ENCODE peak calls at places on chromosomes 3 and 15, in ten cellular contexts. T is amygdala; R is NCI-H2171 treated with DMSO at 0.1 percent for 48 hours; V is activated CD8-positive, alpha-beta memory T cell treated with anti-CD3 and anti-CD28 coated beads for 24 hours; W is K562; P is activated CD4-positive, alpha-beta T cell treated with anti-CD3 and anti-CD28 coated beads, Interleukin-2, amount 50 U/mL, for 1 hour; Q is sigmoid colon; G is HuH-7.5; F is GM13976; E is dermis microvascular lymphatic vessel endothelial cell. U is an unnamed sample.

GRCh38 chr3:171000281-171000680 is 26.2 kb downstream of the SLC2A2 start:
- DNase-seq in P (no peak), T (no peak), V (no peak), E (peak), F (no peak), R (no peak), Q (no peak), W (no peak), G (no peak), U (no peak)

GRCh38 chr3:10817506-10817905 is 1.5 kb downstream of the SLC6A11 start:
- DNase-seq in F (no peak), P (no peak), W (no peak), R (no peak), T (no peak), V (no peak), Q (no peak), E (no peak), G (peak), U (no peak)

GRCh38 chr3:119294889-119295769 is 946 bp downstream of the ARHGAP31 start:
- DNase-seq in P (peak), T (no peak), F (peak), W (no peak), Q (peak), E (peak), V (peak), G (peak), R (peak), U (peak)

GRCh38 chr3:184635126-184635525 is 73.5 kb downstream of the EPHB3 start:
- DNase-seq in T (no peak), F (no peak), R (peak), W (no peak), V (no peak), Q (no peak), G (no peak), P (no peak), E (no peak), U (no peak)

GRCh38 chr3:84962460-84962859 is 3.7 kb downstream of the CADM2 start:
- DNase-seq in F (no peak), E (no peak), Q (no peak), T (no peak), P (no peak), V (no peak), W (no peak), R (no peak), G (no peak), U (no peak)

GRCh38 chr15:57375827-57376694 is at the start of gene CGNL1:
- DNase-seq in T (peak), E (peak), Q (peak), P (no peak), W (peak), G (peak), V (no peak), F (peak), R (no peak), U (no peak)

GRCh38 chr15:70974004-70974832 is 81.6 kb downstream of the LRRC49 start:
- DNase-seq in E (peak), F (no peak), R (no peak), V (no peak), W (no peak), Q (no peak), P (no peak), G (no peak), T (no peak), U (no peak)

GRCh38 chr3:126554560-126555525 is 3.9 kb downstream of the C3orf22 start:
- DNase-seq in E (no peak), G (no peak), T (no peak), V (peak), P (no peak), W (no peak), R (no peak), Q (peak), F (peak), U (peak)

GRCh38 chr3:139358857-139359562 is 15.2 kb downstream of the MRPS22 start:
- DNase-seq in Q (no peak), E (peak), V (no peak), R (peak), F (no peak), G (no peak), P (no peak), W (no peak), T (no peak), U (no peak)

GRCh38 chr3:173911446-173911845 is 513.9 kb downstream of the NLGN1 start:
- DNase-seq in T (peak), E (no peak), P (no peak), F (no peak), Q (no peak), V (no peak), R (no peak), W (no peak), G (no peak), U (no peak)

GRCh38 chr3:48708481-48708889 is 8.5 kb downstream of the IP6K2 start:
- DNase-seq in F (no peak), P (no peak), Q (no peak), G (no peak), R (no peak), W (no peak), T (no peak), V (no peak), E (no peak), U (no peak)

GRCh38 chr3:87206070-87206469 is 21.0 kb upstream of the CHMP2B start:
- DNase-seq in W (no peak), P (no peak), R (no peak), G (no peak), F (no peak), E (no peak), Q (no peak), T (no peak), V (no peak), U (no peak)

GRCh38 chr15:90021108-90021507 is 20.0 kb downstream of the ZNF710 start:
- DNase-seq in Q (peak), V (no peak), P (no peak), R (no peak), W (no peak), F (no peak), G (no peak), E (no peak), T (no peak), U (no peak)

GRCh38 chr3:10960264-10960663 is 32.3 kb upstream of the SLC6A1 start:
- DNase-seq in Q (no peak), G (no peak), F (no peak), E (no peak), R (no peak), P (no peak), V (no peak), W (no peak), T (no peak), U (no peak)

GRCh38 chr15:58274885-58275284 is 136.7 kb downstream of the AQP9 start:
- DNase-seq in Q (no peak), E (no peak), W (no peak), F (no peak), P (no peak), R (no peak), V (no peak), T (no peak), G (no peak), U (no peak)

GRCh38 chr3:183895296-183895695 is 10.6 kb upstream of the PARL start:
- DNase-seq in P (peak), E (peak), R (peak), Q (no peak), G (peak), W (peak), T (no peak), F (peak), V (no peak), U (no peak)

GRCh38 chr3:69787436-69788168 is 48.3 kb downstream of the MITF start:
- DNase-seq in V (no peak), Q (no peak), F (no peak), G (no peak), P (no peak), R (no peak), T (no peak), W (no peak), E (peak), U (no peak)

GRCh38 chr15:27797765-27798164 is 301.4 kb downstream of the OCA2 start:
- DNase-seq in F (no peak), W (no peak), E (no peak), T (no peak), V (no peak), G (no peak), P (no peak), R (no peak), Q (no peak), U (no peak)

GRCh38 chr15:52808996-52809395 is 18.9 kb upstream of the ONECUT1 start:
- DNase-seq in V (no peak), T (no peak), E (no peak), Q (no peak), G (no peak), R (no peak), W (no peak), F (no peak), P (no peak), U (no peak)

GRCh38 chr3:107841864-107842263 is 249.0 kb downstream of the CD47 start:
- DNase-seq in P (no peak), Q (no peak), G (no peak), F (no peak), T (no peak), E (no peak), W (no peak), V (no peak), R (no peak), U (no peak)

GRCh38 chr3:133384331-133385027 is 15.4 kb upstream of the BFSP2 start:
- DNase-seq in T (peak), G (peak), Q (no peak), V (no peak), E (peak), F (peak), W (peak), R (peak), P (no peak), U (no peak)

GRCh38 chr3:13705051-13705450 is 156.1 kb downstream of the FBLN2 start:
- DNase-seq in Q (peak), E (no peak), T (no peak), R (no peak), G (no peak), V (no peak), W (no peak), P (no peak), F (no peak), U (peak)

GRCh38 chr15:25678498-25678865 is 184.6 kb downstream of the ATP10A start:
- DNase-seq in G (no peak), E (no peak), P (no peak), F (no peak), R (no peak), T (no peak), Q (peak), W (no peak), V (no peak), U (no peak)

GRCh38 chr3:39809181-39809994 is at the start of gene MYRIP:
- DNase-seq in R (peak), G (peak), Q (peak), T (peak), F (peak), V (no peak), W (peak), P (no peak), E (peak), U (no peak)

GRCh38 chr15:35329521-35329921 is 216.4 kb downstream of the DPH6 start:
- DNase-seq in E (peak), Q (no peak), W (no peak), R (no peak), T (no peak), P (no peak), F (no peak), G (no peak), V (no peak), U (no peak)

GRCh38 chr3:9201278-9201677 is 48.2 kb downstream of the SRGAP3 start:
- DNase-seq in G (no peak), F (no peak), P (no peak), Q (no peak), E (no peak), W (no peak), V (no peak), T (no peak), R (peak), U (no peak)

GRCh38 chr3:72597756-72598195 is 250.5 kb downstream of the SHQ1 start:
- DNase-seq in E (no peak), V (no peak), W (peak), R (peak), Q (no peak), T (no peak), P (no peak), G (no peak), F (no peak), U (no peak)

GRCh38 chr15:82656641-82657266 is 9.6 kb upstream of the CPEB1 start:
- DNase-seq in E (no peak), V (no peak), G (no peak), F (no peak), W (no peak), T (no peak), R (no peak), P (no peak), Q (no peak), U (no peak)

GRCh38 chr3:149134560-149134959 is 5.1 kb downstream of the HPS3 start:
- DNase-seq in R (no peak), T (no peak), G (no peak), W (no peak), F (no peak), E (no peak), P (no peak), V (no peak), Q (no peak), U (no peak)

GRCh38 chr3:52281980-52282801 is 3.7 kb upstream of the WDR82 start:
- DNase-seq in E (no peak), F (no peak), V (no peak), W (no peak), R (no peak), T (no peak), Q (no peak), G (no peak), P (peak), U (no peak)

GRCh38 chr3:184737641-184738518 is 26.0 kb upstream of the MAGEF1 start:
- DNase-seq in P (no peak), Q (no peak), R (no peak), T (no peak), F (no peak), V (no peak), G (no peak), E (peak), W (no peak), U (peak)

GRCh38 chr15:38050988-38051387 is 116.5 kb downstream of the TMCO5A start:
- DNase-seq in G (no peak), T (no peak), P (no peak), F (no peak), V (no peak), E (no peak), W (no peak), Q (no peak), R (no peak), U (no peak)

GRCh38 chr15:40095381-40096093 is 13.1 kb downstream of the BMF start:
- DNase-seq in Q (no peak), W (no peak), G (no peak), F (no peak), T (no peak), E (peak), V (no peak), R (no peak), P (no peak), U (no peak)

GRCh38 chr3:14403636-14404395 is 1.4 kb downstream of the SLC6A6 start:
- DNase-seq in F (no peak), P (no peak), E (no peak), G (peak), W (peak), V (no peak), R (peak), Q (no peak), T (no peak), U (no peak)